ENCODE peak calls at places on chromosomes 4 and X, in seven cellular contexts. V is neural progenitor cell, R is fibroblast of lung, M is mammary epithelial cell, D is right lobe of liver, P is H9, J is testis. U is an unnamed sample.

GRCh38 chr4:6031831-6032230 is 13.6 kb upstream of the C4orf50 start:
- DNase-seq in P (no peak), D (no peak), J (peak; percentile 77), M (no peak), V (no peak), R (no peak), U (no peak)

GRCh38 chrX:155985208-155985607 is 12.3 kb upstream of the IL9R start:
- DNase-seq in J (no peak), D (no peak), M (no peak), V (no peak), R (no peak), P (no peak), U (no peak)

GRCh38 chr4:105679186-105679585 is 29.3 kb downstream of the INTS12 start:
- DNase-seq in J (no peak), R (peak; percentile 29), V (no peak), M (no peak), P (no peak), D (no peak), U (no peak)

GRCh38 chr4:87030124-87030523 is 95.3 kb downstream of the AFF1 start:
- DNase-seq in V (no peak), J (no peak), M (no peak), R (no peak), P (no peak), D (no peak), U (no peak)

GRCh38 chr4:122960298-122960985 is 38.0 kb upstream of the NUDT6 start:
- DNase-seq in M (no peak), J (no peak), D (no peak), P (no peak), R (peak; percentile 60), V (no peak), U (no peak)

GRCh38 chrX:139560221-139560620 is 29.7 kb downstream of the F9 start:
- DNase-seq in V (no peak), P (no peak), R (no peak), D (no peak), J (no peak), M (no peak), U (no peak)

GRCh38 chr4:150501983-150502382 is 80.0 kb upstream of the MAB21L2 start:
- DNase-seq in R (no peak), J (no peak), V (no peak), M (no peak), D (no peak), P (no peak), U (no peak)

GRCh38 chr4:26346203-26346620 is 25.4 kb downstream of the RBPJ start:
- DNase-seq in R (no peak), P (peak; percentile 44), J (no peak), D (no peak), V (peak; percentile 39), M (no peak), U (no peak)

GRCh38 chrX:120308959-120309872 is 2.0 kb downstream of the TMEM255A start:
- DNase-seq in P (peak; percentile 81), V (peak; percentile 82), J (no peak), D (peak; percentile 60), M (peak; percentile 74), R (peak; percentile 53), U (peak; percentile 43)

GRCh38 chr4:169184236-169184635 is 86.5 kb downstream of the SH3RF1 start:
- DNase-seq in J (no peak), P (no peak), D (no peak), R (no peak), V (no peak), M (no peak), U (no peak)

GRCh38 chr4:88230953-88231835 is 53.2 kb downstream of the PPM1K start:
- DNase-seq in M (no peak), R (peak; percentile 45), P (no peak), J (peak; percentile 32), V (no peak), D (no peak), U (peak; percentile 10)

GRCh38 chr4:2330119-2331042 is 68.5 kb upstream of the MXD4 start:
- DNase-seq in V (no peak), P (no peak), J (no peak), D (no peak), R (peak; percentile 92), M (peak; percentile 89), U (peak; percentile 93)

GRCh38 chr4:118905546-118905945 is 16.9 kb downstream of the SYNPO2 start:
- DNase-seq in V (no peak), J (peak; percentile 69), R (no peak), D (no peak), M (no peak), P (no peak), U (peak; percentile 80)

GRCh38 chr4:94457692-94458106 is 6.0 kb downstream of the PDLIM5 start:
- DNase-seq in M (no peak), R (peak; percentile 57), D (no peak), V (peak; percentile 90), J (no peak), P (no peak), U (no peak)

GRCh38 chr4:148044889-148045352 is 313.0 kb downstream of the ARHGAP10 start:
- DNase-seq in R (no peak), D (no peak), J (no peak), P (no peak), M (no peak), V (no peak), U (no peak)

GRCh38 chr4:168440442-168441264 is 39.6 kb downstream of the DDX60L start:
- DNase-seq in P (no peak), J (no peak), D (no peak), V (no peak), R (peak; percentile 20), M (peak; percentile 62), U (peak; percentile 59)

GRCh38 chrX:140505421-140506337 is 810 bp upstream of the SOX3 start:
- DNase-seq in R (no peak), M (no peak), J (no peak), P (peak; percentile 47), V (peak; percentile 72), D (no peak), U (no peak)

GRCh38 chr4:86741841-86742240 is 107.3 kb downstream of the SLC10A6 start:
- DNase-seq in D (no peak), P (no peak), J (no peak), R (no peak), V (no peak), M (no peak), U (no peak)

GRCh38 chr4:89158884-89159503 is 47.7 kb downstream of the TIGD2 start:
- DNase-seq in R (peak; percentile 75), P (no peak), M (peak; percentile 35), D (no peak), V (peak; percentile 30), J (no peak), U (peak; percentile 39)

GRCh38 chr4:95159384-95159783 is 389.4 kb downstream of the UNC5C start:
- DNase-seq in R (no peak), J (no peak), M (no peak), D (no peak), P (no peak), V (no peak), U (no peak)

GRCh38 chr4:174561556-174561955 is 39.3 kb upstream of the HPGD start:
- DNase-seq in R (peak; percentile 8), P (no peak), V (no peak), J (no peak), D (no peak), M (no peak), U (no peak)

GRCh38 chr4:106201373-106201772 is 114.6 kb downstream of the TBCK start:
- DNase-seq in P (no peak), D (no peak), J (no peak), R (peak; percentile 53), V (peak; percentile 2), M (peak; percentile 8), U (no peak)

GRCh38 chr4:127001898-127002297 is 630.9 kb upstream of the INTU start:
- DNase-seq in J (no peak), R (no peak), D (no peak), V (peak; percentile 29), M (no peak), P (no peak), U (no peak)

GRCh38 chrX:106716463-106716862 is 10.0 kb upstream of the RNF128 start:
- DNase-seq in V (no peak), R (no peak), M (no peak), J (no peak), D (no peak), P (no peak), U (no peak)
- H3K27ac ChIP-seq in V (no peak overlapping the region), R (no peak overlapping the region), M (no peak overlapping the region), J (no peak overlapping the region), D (peak overlapping the region; percentile 52), P (no peak overlapping the region), U (no peak overlapping the region)

GRCh38 chrX:47802589-47802988 is 34.1 kb upstream of the ZNF81 start:
- DNase-seq in R (peak; percentile 9), P (no peak), V (no peak), D (no peak), M (peak; percentile 34), J (no peak), U (no peak)

GRCh38 chrX:47809065-47809788 is 27.5 kb upstream of the ZNF81 start:
- DNase-seq in D (no peak), P (no peak), M (no peak), V (no peak), J (no peak), R (no peak), U (no peak)

GRCh38 chrX:47804315-47804714 is 32.4 kb upstream of the ZNF81 start:
- DNase-seq in M (no peak), V (no peak), J (no peak), P (no peak), R (no peak), D (no peak), U (no peak)

DNA sequence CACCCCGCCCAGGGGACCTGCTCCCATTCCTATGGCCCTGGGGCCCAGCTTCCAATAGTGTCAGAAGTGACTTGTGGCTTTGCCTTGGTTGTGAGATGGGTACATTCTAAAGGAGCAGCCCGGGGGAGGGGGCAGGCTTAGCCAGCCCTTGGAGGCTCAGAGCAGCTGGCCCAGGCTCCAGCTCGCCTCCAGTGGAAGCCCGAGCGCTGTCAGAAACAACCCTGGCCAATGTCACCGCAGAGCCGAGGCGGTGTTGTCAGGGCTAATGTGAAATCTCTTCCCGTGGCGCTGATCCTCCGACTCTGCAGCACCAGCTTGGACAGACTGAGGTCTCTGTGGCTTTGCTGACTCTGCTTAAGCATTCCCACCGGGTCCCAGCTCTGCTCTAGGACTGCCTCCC is 29.2 kb upstream of the ZNF81 start:
- DNase-seq in D (no peak), M (no peak), P (peak; percentile 57), R (no peak), J (no peak), V (peak; percentile 6), U (no peak)
- H3K27me3 ChIP-seq in D (no peaks in the 10 kb centered on the region), M (no peaks in the 10 kb centered on the region), P (no peaks in the 10 kb centered on the region), R (no peaks in the 10 kb centered on the region), J (no peaks in the 10 kb centered on the region), V (no peaks in the 10 kb centered on the region), U (no peaks in the 10 kb centered on the region)

GRCh38 chr4:158410272-158410671 is 111.4 kb upstream of the RXFP1 start:
- DNase-seq in V (peak; percentile 5), J (no peak), M (peak; percentile 22), D (no peak), P (no peak), R (peak; percentile 21), U (peak; percentile 6)
- TF ChIP-seq CTCF in V (peak; percentile 29), J (no peak), M (peak; percentile 12), D (no peak), P (peak; percentile 26), R (peak; percentile 37), U (peak; percentile 28)

DNA sequence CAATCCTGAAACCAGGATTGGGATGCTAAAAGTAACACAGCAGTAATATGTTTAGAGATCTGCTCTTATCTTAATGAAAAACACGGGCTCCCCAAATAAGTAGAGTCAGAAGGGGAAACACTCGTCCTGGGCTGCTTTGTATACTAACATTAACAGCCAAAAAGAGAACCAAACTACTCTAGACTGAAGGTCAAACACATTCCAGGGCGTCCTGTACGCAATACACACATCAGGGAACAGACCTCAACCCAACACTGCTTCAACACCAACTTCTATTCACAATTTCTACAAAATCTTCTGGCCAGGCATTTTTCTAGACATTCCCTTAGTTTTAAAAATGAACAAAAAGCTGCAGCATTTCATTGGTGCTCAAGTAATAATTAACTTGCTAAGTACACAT is 21.4 kb downstream of the FAT1 start:
- DNase-seq in V (no peak), J (no peak), M (no peak), R (no peak), D (no peak), P (no peak), U (no peak)
- H3K27ac ChIP-seq in V (peak overlapping the region; percentile 98), J (peak overlapping the region; percentile 81), M (no peak overlapping the region), R (peak overlapping the region; percentile 55), D (no peak overlapping the region), P (no peak overlapping the region), U (no peak overlapping the region)